ENCODE peak calls at places on chromosomes 2 and 18, in seven cellular contexts. One of them, this sample, is unnamed.
A peak's percentile ranks its signal among the peaks of the same experiment; 100 is the strongest.

GRCh38 chr2:120483355-120483754 is 137.4 kb downstream of the INHBB start:
- DNase-seq in iPS-NIHi11: no peak
- DNase-seq in right atrium auricular region: no peak
- DNase-seq in GM04504: no peak
- DNase-seq in ELF-1: no peak
- DNase-seq in ACHN: no peak
- DNase-seq in effector CD4-positive, alpha-beta T cell: no peak
- DNase-seq in this sample: no peak

GRCh38 chr2:37740330-37740729 is 68.9 kb upstream of the CDC42EP3 start:
- DNase-seq in GM04504: no peak
- DNase-seq in right atrium auricular region: no peak
- DNase-seq in iPS-NIHi11: no peak
- DNase-seq in ACHN: no peak
- DNase-seq in effector CD4-positive, alpha-beta T cell: no peak
- DNase-seq in ELF-1: no peak
- DNase-seq in this sample: no peak

GRCh38 chr2:120716641-120717585 is 18.8 kb upstream of the GLI2 start:
- DNase-seq in iPS-NIHi11: no peak
- DNase-seq in GM04504: no peak
- DNase-seq in ACHN: no peak
- DNase-seq in ELF-1: no peak
- DNase-seq in right atrium auricular region: no peak
- DNase-seq in effector CD4-positive, alpha-beta T cell: no peak
- DNase-seq in this sample: no peak

GRCh38 chr2:8454797-8455196 is 227.1 kb upstream of the ID2 start:
- DNase-seq in GM04504: no peak
- DNase-seq in effector CD4-positive, alpha-beta T cell: no peak
- DNase-seq in iPS-NIHi11: no peak
- DNase-seq in ELF-1: no peak
- DNase-seq in right atrium auricular region: no peak
- DNase-seq in ACHN: no peak
- DNase-seq in this sample: no peak

GRCh38 chr18:36831139-36831538 is 2.2 kb downstream of the KIAA1328 start:
- DNase-seq in right atrium auricular region: no peak
- DNase-seq in iPS-NIHi11: no peak
- DNase-seq in ELF-1: no peak
- DNase-seq in effector CD4-positive, alpha-beta T cell: no peak
- DNase-seq in GM04504: no peak
- DNase-seq in ACHN: no peak
- DNase-seq in this sample: peak; percentile 68

GRCh38 chr18:63137999-63138448 is 181.5 kb downstream of the BCL2 start:
- DNase-seq in right atrium auricular region: no peak
- DNase-seq in effector CD4-positive, alpha-beta T cell: peak; percentile 55
- DNase-seq in iPS-NIHi11: no peak
- DNase-seq in ELF-1: no peak
- DNase-seq in ACHN: no peak
- DNase-seq in GM04504: no peak
- DNase-seq in this sample: no peak

GRCh38 chr2:236919209-236919608 is 166.5 kb upstream of the COPS8 start:
- DNase-seq in ACHN: no peak
- DNase-seq in ELF-1: no peak
- DNase-seq in iPS-NIHi11: no peak
- DNase-seq in GM04504: no peak
- DNase-seq in effector CD4-positive, alpha-beta T cell: no peak
- DNase-seq in right atrium auricular region: peak; percentile 59
- DNase-seq in this sample: peak; percentile 43

GRCh38 chr2:225889452-225889851 is 489.9 kb downstream of the NYAP2 start:
- DNase-seq in GM04504: peak; percentile 88
- DNase-seq in effector CD4-positive, alpha-beta T cell: no peak
- DNase-seq in ACHN: peak; percentile 60
- DNase-seq in iPS-NIHi11: peak; percentile 47
- DNase-seq in ELF-1: no peak
- DNase-seq in right atrium auricular region: no peak
- DNase-seq in this sample: peak; percentile 62

GRCh38 chr2:172293952-172294351 is 133.4 kb upstream of the ITGA6 start:
- DNase-seq in effector CD4-positive, alpha-beta T cell: no peak
- DNase-seq in iPS-NIHi11: no peak
- DNase-seq in ACHN: no peak
- DNase-seq in ELF-1: no peak
- DNase-seq in right atrium auricular region: no peak
- DNase-seq in GM04504: no peak
- DNase-seq in this sample: no peak

GRCh38 chr2:127650041-127650784 is 4.3 kb downstream of the GPR17 start:
- DNase-seq in effector CD4-positive, alpha-beta T cell: no peak
- DNase-seq in GM04504: no peak
- DNase-seq in ELF-1: no peak
- DNase-seq in ACHN: no peak
- DNase-seq in right atrium auricular region: no peak
- DNase-seq in iPS-NIHi11: no peak
- DNase-seq in this sample: no peak

GRCh38 chr2:120561393-120562035 is 174.2 kb upstream of the GLI2 start:
- DNase-seq in ACHN: no peak
- DNase-seq in GM04504: no peak
- DNase-seq in right atrium auricular region: no peak
- DNase-seq in iPS-NIHi11: no peak
- DNase-seq in ELF-1: peak; percentile 22
- DNase-seq in effector CD4-positive, alpha-beta T cell: no peak
- DNase-seq in this sample: no peak

GRCh38 chr18:74512321-74513053 is 16.3 kb downstream of the CNDP2 start:
- DNase-seq in iPS-NIHi11: no peak
- DNase-seq in ELF-1: no peak
- DNase-seq in ACHN: no peak
- DNase-seq in right atrium auricular region: no peak
- DNase-seq in effector CD4-positive, alpha-beta T cell: no peak
- DNase-seq in GM04504: no peak
- DNase-seq in this sample: no peak

GRCh38 chr2:160869411-160869810 is 290.8 kb upstream of the TANK start:
- DNase-seq in GM04504: peak; percentile 94
- DNase-seq in effector CD4-positive, alpha-beta T cell: no peak
- DNase-seq in iPS-NIHi11: no peak
- DNase-seq in ACHN: no peak
- DNase-seq in right atrium auricular region: no peak
- DNase-seq in ELF-1: no peak
- DNase-seq in this sample: no peak